ENCODE peak calls at places on chromosomes 13 and 19, in four cellular contexts. One of them, this sample, is unnamed.

GRCh38 chr19:19758164-19758563 is 25.3 kb upstream of the ZNF14 start:
- DNase-seq in H1: no peak
- DNase-seq in brain microvascular endothelial cell: no peak
- DNase-seq in SK-N-MC: no peak
- DNase-seq in this sample: no peak

GRCh38 chr13:94412870-94413269 is 66.6 kb downstream of the DCT start:
- DNase-seq in H1: no peak
- DNase-seq in brain microvascular endothelial cell: no peak
- DNase-seq in SK-N-MC: no peak
- DNase-seq in this sample: no peak

GRCh38 chr13:31322025-31322424 is 122.2 kb downstream of the B3GLCT start:
- DNase-seq in H1: no peak
- DNase-seq in brain microvascular endothelial cell: peak
- DNase-seq in SK-N-MC: no peak
- DNase-seq in this sample: no peak

GRCh38 chr19:16197188-16197621 is 506 bp upstream of the AP1M1 start:
- DNase-seq in H1: no peak
- DNase-seq in brain microvascular endothelial cell: peak
- DNase-seq in SK-N-MC: no peak
- DNase-seq in this sample: peak

GRCh38 chr19:50654882-50655281 is 5.6 kb downstream of the C19orf81 start:
- DNase-seq in H1: no peak
- DNase-seq in brain microvascular endothelial cell: no peak
- DNase-seq in SK-N-MC: no peak
- DNase-seq in this sample: no peak

GRCh38 chr19:29666634-29667389 is 1.6 kb downstream of the PLEKHF1 start:
- DNase-seq in H1: no peak
- DNase-seq in brain microvascular endothelial cell: peak
- DNase-seq in SK-N-MC: no peak
- DNase-seq in this sample: peak

GRCh38 chr13:112198611-112199010 is 131.7 kb downstream of the SOX1 start:
- DNase-seq in H1: no peak
- DNase-seq in brain microvascular endothelial cell: no peak
- DNase-seq in SK-N-MC: no peak
- DNase-seq in this sample: no peak

GRCh38 chr13:40125336-40125735 is 469.9 kb downstream of the COG6 start:
- DNase-seq in H1: no peak
- DNase-seq in brain microvascular endothelial cell: no peak
- DNase-seq in SK-N-MC: no peak
- DNase-seq in this sample: no peak

GRCh38 chr19:42198676-42199439 is 18.6 kb downstream of the DEDD2 start:
- DNase-seq in H1: no peak
- DNase-seq in brain microvascular endothelial cell: no peak
- DNase-seq in SK-N-MC: no peak
- DNase-seq in this sample: no peak

GRCh38 chr19:40614595-40615411 is 13.6 kb downstream of the LTBP4 start:
- DNase-seq in H1: no peak
- DNase-seq in brain microvascular endothelial cell: peak
- DNase-seq in SK-N-MC: peak
- DNase-seq in this sample: peak

GRCh38 chr19:10392120-10392519 is 11.2 kb downstream of the CDC37 start:
- DNase-seq in H1: no peak
- DNase-seq in brain microvascular endothelial cell: no peak
- DNase-seq in SK-N-MC: no peak
- DNase-seq in this sample: no peak

GRCh38 chr13:34372581-34372980 is 554.6 kb downstream of the RFC3 start:
- DNase-seq in H1: no peak
- DNase-seq in brain microvascular endothelial cell: no peak
- DNase-seq in SK-N-MC: no peak
- DNase-seq in this sample: no peak

GRCh38 chr13:59111711-59112110 is 1052.0 kb downstream of the DIAPH3 start:
- DNase-seq in H1: no peak
- DNase-seq in brain microvascular endothelial cell: peak
- DNase-seq in SK-N-MC: no peak
- DNase-seq in this sample: peak

GRCh38 chr19:3494559-3494958 is 5.9 kb downstream of the DOHH start:
- DNase-seq in H1: no peak
- DNase-seq in brain microvascular endothelial cell: no peak
- DNase-seq in SK-N-MC: no peak
- DNase-seq in this sample: no peak

GRCh38 chr13:39577833-39578232 is 25.2 kb downstream of the LHFPL6 start:
- DNase-seq in H1: no peak
- DNase-seq in brain microvascular endothelial cell: no peak
- DNase-seq in SK-N-MC: no peak
- DNase-seq in this sample: no peak

GRCh38 chr13:111912991-111913781 is 153.8 kb upstream of the SOX1 start:
- DNase-seq in H1: no peak
- DNase-seq in brain microvascular endothelial cell: no peak
- DNase-seq in SK-N-MC: no peak
- DNase-seq in this sample: no peak

GRCh38 chr19:12766051-12766521 is 9.3 kb downstream of the HOOK2 start:
- DNase-seq in H1: no peak
- DNase-seq in brain microvascular endothelial cell: peak
- DNase-seq in SK-N-MC: no peak
- DNase-seq in this sample: peak

GRCh38 chr19:54928299-54928698 is 19.0 kb downstream of the NLRP7 start:
- DNase-seq in H1: no peak
- DNase-seq in brain microvascular endothelial cell: no peak
- DNase-seq in SK-N-MC: no peak
- DNase-seq in this sample: no peak

GRCh38 chr19:18415177-18415867 is 3.9 kb upstream of the SSBP4 start:
- DNase-seq in H1: no peak
- DNase-seq in brain microvascular endothelial cell: peak
- DNase-seq in SK-N-MC: peak
- DNase-seq in this sample: peak

GRCh38 chr19:6429419-6430221 is 3.9 kb downstream of the SLC25A41 start:
- DNase-seq in H1: no peak
- DNase-seq in brain microvascular endothelial cell: no peak
- DNase-seq in SK-N-MC: no peak
- DNase-seq in this sample: no peak

GRCh38 chr13:50914848-50915247 is 5.3 kb downstream of the RNASEH2B start:
- DNase-seq in H1: no peak
- DNase-seq in brain microvascular endothelial cell: peak
- DNase-seq in SK-N-MC: no peak
- DNase-seq in this sample: peak

GRCh38 chr13:39612023-39612637 is 9.1 kb upstream of the LHFPL6 start:
- DNase-seq in H1: no peak
- DNase-seq in brain microvascular endothelial cell: peak
- DNase-seq in SK-N-MC: peak
- DNase-seq in this sample: peak

GRCh38 chr19:18991468-18991867 is 41.8 kb downstream of the SUGP2 start:
- DNase-seq in H1: no peak
- DNase-seq in brain microvascular endothelial cell: no peak
- DNase-seq in SK-N-MC: no peak
- DNase-seq in this sample: no peak

DNA sequence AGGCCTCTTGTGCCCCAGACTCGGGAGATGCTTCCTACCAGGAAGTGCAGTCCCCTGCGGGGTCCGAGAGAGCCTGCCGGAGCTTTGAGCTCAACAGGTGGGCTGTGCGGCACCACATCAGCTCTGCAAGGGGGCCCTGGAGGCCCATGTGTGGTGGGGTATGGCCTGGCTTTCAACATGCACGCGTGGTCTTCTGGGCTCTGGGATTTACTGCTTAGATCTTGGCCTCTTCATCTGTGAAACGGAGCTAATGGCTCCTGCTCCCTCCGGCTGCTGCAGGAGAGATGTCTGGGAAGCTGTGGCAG is 18.0 kb downstream of the NDUFB7 start:
- DNase-seq in H1: no peak
- DNase-seq in brain microvascular endothelial cell: no peak
- DNase-seq in SK-N-MC: no peak
- DNase-seq in this sample: no peak
- H3K4me3 ChIP-seq in H1: no peak
- H3K4me3 ChIP-seq in brain microvascular endothelial cell: no peak
- H3K4me3 ChIP-seq in SK-N-MC: no peak
- H3K4me3 ChIP-seq in this sample: no peak

GRCh38 chr19:22945560-22945959 is 57.4 kb downstream of the ZNF728 start:
- DNase-seq in H1: no peak
- DNase-seq in brain microvascular endothelial cell: no peak
- DNase-seq in SK-N-MC: no peak
- DNase-seq in this sample: peak
- H3K4me3 ChIP-seq in H1: no peak
- H3K4me3 ChIP-seq in brain microvascular endothelial cell: no peak
- H3K4me3 ChIP-seq in SK-N-MC: no peak
- H3K4me3 ChIP-seq in this sample: no peak

GRCh38 chr13:46555722-46556121 is 2.8 kb downstream of the LRCH1 start:
- DNase-seq in H1: no peak
- DNase-seq in brain microvascular endothelial cell: no peak
- DNase-seq in SK-N-MC: no peak
- DNase-seq in this sample: no peak
- H3K4me3 ChIP-seq in H1: no peak
- H3K4me3 ChIP-seq in brain microvascular endothelial cell: no peak
- H3K4me3 ChIP-seq in SK-N-MC: peak
- H3K4me3 ChIP-seq in this sample: no peak

DNA sequence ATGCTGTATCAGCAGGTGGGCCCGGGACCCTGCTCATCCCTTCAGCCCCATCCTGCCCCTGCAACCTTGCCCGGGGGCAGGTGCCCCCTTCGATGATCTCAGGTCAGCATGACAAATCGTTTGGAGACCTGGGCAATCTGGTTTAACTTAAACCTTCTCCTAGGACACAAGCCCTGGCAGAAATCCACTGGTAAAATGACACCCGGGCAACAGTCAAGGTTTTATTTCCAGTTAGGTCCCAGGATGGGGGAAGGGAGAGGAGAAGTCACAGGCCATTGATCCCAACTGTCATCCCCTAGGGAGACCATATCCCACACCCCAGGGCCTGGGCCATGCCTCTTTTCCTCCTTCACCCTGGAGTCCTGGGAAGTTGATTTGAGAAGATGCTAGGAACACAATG is 1.8 kb upstream of the PLIN5 start:
- DNase-seq in H1: no peak
- DNase-seq in brain microvascular endothelial cell: no peak
- DNase-seq in SK-N-MC: no peak
- DNase-seq in this sample: no peak
- H3K4me3 ChIP-seq in H1: no peak
- H3K4me3 ChIP-seq in brain microvascular endothelial cell: no peak
- H3K4me3 ChIP-seq in SK-N-MC: no peak
- H3K4me3 ChIP-seq in this sample: no peak